ENCODE peak calls at places on chromosomes 1 and 21, in four cellular contexts. One of them, this sample, is unnamed.

GRCh38 chr1:232613752-232614381 is 16.1 kb downstream of the SIPA1L2 start:
- DNase-seq in H9: no peak
- DNase-seq in IMR-90: peak; percentile 94
- DNase-seq in mesenchymal stem cell: peak; percentile 94
- DNase-seq in this sample: no peak

GRCh38 chr1:9659328-9659727 is 7.8 kb downstream of the PIK3CD start:
- DNase-seq in H9: no peak
- DNase-seq in IMR-90: peak; percentile 89
- DNase-seq in mesenchymal stem cell: peak; percentile 33
- DNase-seq in this sample: no peak

GRCh38 chr1:161330346-161330745 is 16.2 kb downstream of the SDHC start:
- DNase-seq in H9: no peak
- DNase-seq in IMR-90: no peak
- DNase-seq in mesenchymal stem cell: no peak
- DNase-seq in this sample: no peak

GRCh38 chr1:111833334-111833733 is 77.6 kb downstream of the DDX20 start:
- DNase-seq in H9: no peak
- DNase-seq in IMR-90: peak; percentile 13
- DNase-seq in mesenchymal stem cell: no peak
- DNase-seq in this sample: peak; percentile 15

GRCh38 chr21:41664881-41665765 is 101.7 kb downstream of the RIPK4 start:
- DNase-seq in H9: no peak
- DNase-seq in IMR-90: peak; percentile 67
- DNase-seq in mesenchymal stem cell: no peak
- DNase-seq in this sample: no peak

GRCh38 chr1:180632326-180633088 is 685 bp downstream of the XPR1 start:
- DNase-seq in H9: peak; percentile 72
- DNase-seq in IMR-90: no peak
- DNase-seq in mesenchymal stem cell: no peak
- DNase-seq in this sample: no peak

GRCh38 chr1:9842781-9843575 is 19.2 kb upstream of the CLSTN1 start:
- DNase-seq in H9: peak; percentile 26
- DNase-seq in IMR-90: no peak
- DNase-seq in mesenchymal stem cell: no peak
- DNase-seq in this sample: no peak

GRCh38 chr1:12503709-12504108 is 114.3 kb downstream of the DHRS3 start:
- DNase-seq in H9: no peak
- DNase-seq in IMR-90: no peak
- DNase-seq in mesenchymal stem cell: no peak
- DNase-seq in this sample: no peak

GRCh38 chr1:241592273-241592958 is 47.8 kb downstream of the CHML start:
- DNase-seq in H9: no peak
- DNase-seq in IMR-90: peak; percentile 82
- DNase-seq in mesenchymal stem cell: peak; percentile 51
- DNase-seq in this sample: no peak

GRCh38 chr1:54047384-54048315 is 5.4 kb downstream of the TMEM59 start:
- DNase-seq in H9: no peak
- DNase-seq in IMR-90: peak; percentile 47
- DNase-seq in mesenchymal stem cell: peak; percentile 44
- DNase-seq in this sample: no peak

GRCh38 chr1:108000620-108001105 is 35.7 kb upstream of the VAV3 start:
- DNase-seq in H9: no peak
- DNase-seq in IMR-90: peak; percentile 24
- DNase-seq in mesenchymal stem cell: peak; percentile 78
- DNase-seq in this sample: no peak

GRCh38 chr21:36976882-36977651 is 10.6 kb upstream of the HLCS start:
- DNase-seq in H9: peak; percentile 61
- DNase-seq in IMR-90: peak; percentile 75
- DNase-seq in mesenchymal stem cell: peak; percentile 83
- DNase-seq in this sample: peak; percentile 60

DNA sequence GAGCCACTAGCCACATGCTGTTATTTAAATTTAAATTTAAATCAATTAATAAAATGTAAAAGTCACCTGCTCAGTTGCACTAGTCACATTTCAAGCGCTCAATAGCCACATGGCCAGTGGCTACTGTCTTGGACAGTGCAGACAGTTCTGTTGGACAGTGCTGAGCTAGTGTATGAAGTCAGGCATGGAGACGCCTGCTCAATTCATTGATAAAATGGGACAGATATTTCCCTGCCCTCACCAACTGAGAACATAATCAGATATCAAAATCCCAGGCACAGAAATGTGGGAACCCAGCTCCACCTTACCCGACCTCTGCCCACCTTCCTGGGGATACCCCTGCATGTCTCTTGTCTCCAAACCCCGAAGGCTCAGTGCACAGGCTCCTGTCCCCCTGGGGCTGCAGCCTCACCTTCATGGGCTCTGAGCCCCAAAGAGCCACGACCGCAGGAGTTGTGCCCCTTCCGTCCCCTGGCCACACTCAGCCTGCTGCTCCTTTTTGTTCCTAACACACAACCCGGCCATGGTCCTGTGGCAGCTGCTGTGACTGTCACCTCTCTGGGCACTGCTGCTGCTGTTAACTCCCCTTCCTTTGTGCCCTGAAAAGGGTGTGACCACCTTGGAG is 63.5 kb downstream of the TCP10L start:
- DNase-seq in H9: no peak
- DNase-seq in IMR-90: no peak
- DNase-seq in mesenchymal stem cell: no peak
- DNase-seq in this sample: no peak
- H2AK5ac ChIP-seq in H9: no peak overlapping the region
- H2AK5ac ChIP-seq in IMR-90: peak overlapping the region; percentile 72
- H2AK5ac ChIP-seq in mesenchymal stem cell: no peak overlapping the region
- H2AK5ac ChIP-seq in this sample: no peak overlapping the region

GRCh38 chr1:236860674-236861073 is 65.6 kb downstream of the MTR start:
- DNase-seq in H9: no peak
- DNase-seq in IMR-90: no peak
- DNase-seq in mesenchymal stem cell: no peak
- DNase-seq in this sample: no peak

GRCh38 chr1:236862615-236863211 is 67.6 kb downstream of the MTR start:
- DNase-seq in H9: no peak
- DNase-seq in IMR-90: no peak
- DNase-seq in mesenchymal stem cell: no peak
- DNase-seq in this sample: no peak

GRCh38 chr1:236860096-236860495 is 65.0 kb downstream of the MTR start:
- DNase-seq in H9: no peak
- DNase-seq in IMR-90: no peak
- DNase-seq in mesenchymal stem cell: peak; percentile 17
- DNase-seq in this sample: no peak

GRCh38 chr1:236862231-236862591 is 67.1 kb downstream of the MTR start:
- DNase-seq in H9: no peak
- DNase-seq in IMR-90: no peak
- DNase-seq in mesenchymal stem cell: no peak
- DNase-seq in this sample: no peak

GRCh38 chr1:236861560-236862230 is 66.6 kb downstream of the MTR start:
- DNase-seq in H9: no peak
- DNase-seq in IMR-90: peak; percentile 22
- DNase-seq in mesenchymal stem cell: peak; percentile 75
- DNase-seq in this sample: no peak
- H2BK120ac ChIP-seq in H9: no peak overlapping the region
- H2BK120ac ChIP-seq in IMR-90: no peak overlapping the region
- H2BK120ac ChIP-seq in mesenchymal stem cell: no peak overlapping the region
- H2BK120ac ChIP-seq in this sample: no peak overlapping the region

DNA sequence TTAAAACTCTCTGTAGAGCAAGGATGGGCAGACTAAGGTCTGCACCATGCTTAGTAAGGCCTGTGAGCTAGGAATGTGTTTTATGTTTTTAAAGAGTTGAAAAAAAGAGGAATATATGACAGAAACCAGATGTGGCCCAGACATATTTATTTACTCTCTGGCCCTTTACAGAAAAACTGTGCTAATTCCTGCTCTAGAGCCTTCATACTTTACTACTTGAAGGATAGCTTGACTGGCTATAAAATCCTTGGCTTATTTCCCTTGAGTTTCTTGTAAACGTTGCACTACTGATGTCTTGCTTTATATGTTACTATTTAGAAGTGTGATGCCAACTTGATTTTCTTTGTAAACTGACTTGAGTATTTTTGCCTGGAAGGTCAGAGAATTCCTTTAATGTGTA is 33.5 kb downstream of the CTBS start:
- DNase-seq in H9: no peak
- DNase-seq in IMR-90: no peak
- DNase-seq in mesenchymal stem cell: peak; percentile 21
- DNase-seq in this sample: no peak
- H2AK5ac ChIP-seq in H9: no peak overlapping the region
- H2AK5ac ChIP-seq in IMR-90: no peak overlapping the region
- H2AK5ac ChIP-seq in mesenchymal stem cell: no peak overlapping the region
- H2AK5ac ChIP-seq in this sample: no peak overlapping the region

GRCh38 chr1:59070607-59071006 is 226.3 kb upstream of the FGGY start:
- DNase-seq in H9: no peak
- DNase-seq in IMR-90: peak; percentile 13
- DNase-seq in mesenchymal stem cell: peak; percentile 68
- DNase-seq in this sample: no peak
- H2BK120ac ChIP-seq in H9: no peak overlapping the region
- H2BK120ac ChIP-seq in IMR-90: no peak overlapping the region
- H2BK120ac ChIP-seq in mesenchymal stem cell: no peak overlapping the region
- H2BK120ac ChIP-seq in this sample: no peak overlapping the region

GRCh38 chr1:223846668-223847007 is 891 bp upstream of the TP53BP2 start:
- DNase-seq in H9: no peak
- DNase-seq in IMR-90: no peak
- DNase-seq in mesenchymal stem cell: no peak
- DNase-seq in this sample: no peak

GRCh38 chr1:223849352-223849751 is 3.6 kb upstream of the TP53BP2 start:
- DNase-seq in H9: no peak
- DNase-seq in IMR-90: no peak
- DNase-seq in mesenchymal stem cell: no peak
- DNase-seq in this sample: no peak

GRCh38 chr1:223845810-223846667 is at the start of gene TP53BP2:
- DNase-seq in H9: peak; percentile 87
- DNase-seq in IMR-90: peak; percentile 87
- DNase-seq in mesenchymal stem cell: peak; percentile 92
- DNase-seq in this sample: peak; percentile 91

GRCh38 chr1:223848536-223848935 is 2.8 kb upstream of the TP53BP2 start:
- DNase-seq in H9: no peak
- DNase-seq in IMR-90: no peak
- DNase-seq in mesenchymal stem cell: no peak
- DNase-seq in this sample: no peak

DNA sequence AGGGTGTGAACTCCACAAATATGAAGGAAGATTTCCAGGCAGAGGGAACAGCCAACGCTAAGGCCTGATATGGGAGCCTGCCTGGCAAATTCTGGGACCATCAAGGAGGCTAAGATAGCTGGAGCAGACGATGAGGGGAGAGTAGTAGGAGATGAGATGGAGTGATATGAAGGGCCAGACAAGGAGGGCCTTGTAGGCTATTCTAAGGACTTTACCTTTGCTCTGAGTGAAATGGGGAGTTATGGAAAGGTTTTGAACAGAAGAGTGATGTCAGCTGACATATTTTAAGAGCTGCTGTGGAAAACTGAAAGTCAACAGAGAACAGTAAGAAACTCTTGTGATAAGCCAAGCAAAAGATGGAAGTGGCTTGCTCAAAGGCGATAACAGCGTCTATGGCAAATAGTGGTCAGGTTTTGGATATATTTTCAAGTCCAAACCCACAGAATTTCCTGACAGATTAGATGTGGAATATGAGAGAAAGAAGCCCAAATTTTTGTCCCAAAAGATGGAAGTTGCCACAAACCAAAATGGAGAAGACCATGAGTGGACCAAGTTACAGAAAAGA is 2.1 kb upstream of the TP53BP2 start:
- DNase-seq in H9: no peak
- DNase-seq in IMR-90: no peak
- DNase-seq in mesenchymal stem cell: no peak
- DNase-seq in this sample: no peak
- H2AK5ac ChIP-seq in H9: no peak overlapping the region
- H2AK5ac ChIP-seq in IMR-90: no peak overlapping the region
- H2AK5ac ChIP-seq in mesenchymal stem cell: no peak overlapping the region
- H2AK5ac ChIP-seq in this sample: no peak overlapping the region

DNA sequence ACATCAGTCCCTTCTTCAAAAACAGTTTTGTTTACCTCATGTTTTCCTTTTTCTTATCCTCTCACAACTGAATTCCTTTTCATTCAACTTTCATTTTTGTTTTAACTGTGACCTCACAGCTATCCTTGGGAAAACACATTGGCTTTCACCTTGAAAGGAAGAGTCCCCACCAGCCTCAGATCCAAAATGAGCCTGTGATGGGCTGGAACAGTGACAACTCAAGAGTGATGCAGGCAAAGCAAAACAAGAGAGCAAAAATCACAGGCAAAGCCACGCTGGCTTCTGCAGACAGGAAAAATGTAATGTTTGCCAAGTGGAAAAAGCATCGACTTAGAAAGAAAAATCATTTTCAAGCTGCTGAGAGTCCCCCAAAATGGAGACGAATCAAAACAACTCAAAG is 51.0 kb downstream of the ALG14 start:
- DNase-seq in H9: no peak
- DNase-seq in IMR-90: peak; percentile 38
- DNase-seq in mesenchymal stem cell: no peak
- DNase-seq in this sample: no peak
- H2BK120ac ChIP-seq in H9: no peak overlapping the region
- H2BK120ac ChIP-seq in IMR-90: peak overlapping the region; percentile 75
- H2BK120ac ChIP-seq in mesenchymal stem cell: no peak overlapping the region
- H2BK120ac ChIP-seq in this sample: no peak overlapping the region

GRCh38 chr1:1176931-1177330 is 3.3 kb downstream of the TTLL10 start:
- DNase-seq in H9: no peak
- DNase-seq in IMR-90: no peak
- DNase-seq in mesenchymal stem cell: no peak
- DNase-seq in this sample: no peak
- H2AK5ac ChIP-seq in H9: no peak overlapping the region
- H2AK5ac ChIP-seq in IMR-90: no peak overlapping the region
- H2AK5ac ChIP-seq in mesenchymal stem cell: no peak overlapping the region
- H2AK5ac ChIP-seq in this sample: no peak overlapping the region

This sample was measured in neuronal stem cell.